ENCODE peak calls at places on chromosomes 7 and 10, in five cellular contexts. R is K562, Q is GM12891, B is H1, T is HepG2. D is an unnamed sample.

GRCh38 chr10:75034131-75034512 is 77.3 kb upstream of the SAMD8 start:
- DNase-seq in R (no peak), Q (no peak), B (no peak), T (no peak), D (no peak)

GRCh38 chr7:131012477-131013031 is 278.5 kb upstream of the KLF14 start:
- DNase-seq in R (peak), Q (no peak), B (no peak), T (no peak), D (no peak)

GRCh38 chr10:72875250-72876055 is 18.1 kb upstream of the OIT3 start:
- DNase-seq in R (no peak), Q (no peak), B (no peak), T (peak), D (no peak)

GRCh38 chr10:43971981-43972380 is 323.3 kb upstream of the ZNF32 start:
- DNase-seq in R (no peak), Q (no peak), B (no peak), T (no peak), D (no peak)

GRCh38 chr7:155860840-155861479 is 48.7 kb upstream of the SHH start:
- DNase-seq in R (no peak), Q (no peak), B (no peak), T (no peak), D (no peak)

GRCh38 chr10:77873558-77874380 is 52.8 kb downstream of the DLG5 start:
- DNase-seq in R (no peak), Q (peak), B (no peak), T (peak), D (peak)

GRCh38 chr10:127935115-127935561 is 28.2 kb downstream of the PTPRE start:
- DNase-seq in R (no peak), Q (no peak), B (no peak), T (no peak), D (no peak)

GRCh38 chr7:141702892-141703291 is 926 bp upstream of the DENND11 start:
- DNase-seq in R (no peak), Q (no peak), B (no peak), T (no peak), D (no peak)

GRCh38 chr7:118590107-118590506 is 365.6 kb downstream of the ANKRD7 start:
- DNase-seq in R (no peak), Q (no peak), B (no peak), T (no peak), D (no peak)

GRCh38 chr10:28845009-28845682 is 167.8 kb downstream of the BAMBI start:
- DNase-seq in R (no peak), Q (no peak), B (no peak), T (no peak), D (no peak)

GRCh38 chr7:67857698-67858097 is 861.1 kb downstream of the TYW1 start:
- DNase-seq in R (no peak), Q (no peak), B (no peak), T (no peak), D (no peak)

GRCh38 chr10:15262036-15262713 is 93.7 kb upstream of the NMT2 start:
- DNase-seq in R (no peak), Q (no peak), B (no peak), T (peak), D (no peak)

GRCh38 chr10:11798862-11799735 is 24.1 kb upstream of the PROSER2 start:
- DNase-seq in R (no peak), Q (no peak), B (no peak), T (no peak), D (no peak)
- TF ChIP-seq TAF1 in R (no peak), Q (no peak), B (no peak), T (no peak), D (no peak)

GRCh38 chr10:3471927-3472704 is 299.5 kb upstream of the PITRM1 start:
- DNase-seq in R (no peak), Q (no peak), B (no peak), T (no peak), D (no peak)
- TF ChIP-seq POLR2AphosphoS5 in R (no peak), Q (no peak), B (no peak), T (no peak), D (no peak)

GRCh38 chr10:73922007-73922863 is 11.3 kb downstream of the PLAU start:
- DNase-seq in R (no peak), Q (no peak), B (no peak), T (no peak), D (no peak)
- TF ChIP-seq TAF1 in R (no peak), Q (no peak), B (no peak), T (no peak), D (no peak)

DNA sequence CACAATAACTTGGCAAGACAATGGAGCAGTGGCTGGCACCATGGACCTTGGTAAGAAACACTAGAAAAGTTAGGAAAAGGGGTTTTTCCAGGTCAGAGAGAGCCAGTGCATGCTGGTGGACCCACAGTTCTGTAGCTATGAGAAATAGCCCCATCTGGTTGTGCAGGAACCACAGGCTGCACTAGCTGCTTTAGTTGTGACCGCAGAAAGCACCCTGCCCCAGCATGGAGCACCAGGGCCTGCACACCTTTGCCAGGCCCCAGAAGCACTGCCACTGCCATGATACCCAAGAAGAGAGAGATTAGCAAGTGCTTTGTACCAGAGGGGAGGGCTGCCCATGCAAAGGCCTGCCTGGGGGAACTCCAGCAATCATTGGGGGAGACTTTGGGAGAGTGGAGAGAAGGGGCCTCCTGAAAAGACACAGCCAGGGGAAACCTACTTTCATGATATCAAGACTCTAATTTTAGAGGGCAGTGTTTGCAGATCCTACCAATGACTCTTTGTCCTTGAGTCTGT is 256.1 kb upstream of the C7orf33 start:
- DNase-seq in R (no peak), Q (no peak), B (no peak), T (no peak), D (no peak)
- TF ChIP-seq POLR2AphosphoS5 in R (no peak), Q (no peak), B (no peak), T (no peak), D (no peak)

DNA sequence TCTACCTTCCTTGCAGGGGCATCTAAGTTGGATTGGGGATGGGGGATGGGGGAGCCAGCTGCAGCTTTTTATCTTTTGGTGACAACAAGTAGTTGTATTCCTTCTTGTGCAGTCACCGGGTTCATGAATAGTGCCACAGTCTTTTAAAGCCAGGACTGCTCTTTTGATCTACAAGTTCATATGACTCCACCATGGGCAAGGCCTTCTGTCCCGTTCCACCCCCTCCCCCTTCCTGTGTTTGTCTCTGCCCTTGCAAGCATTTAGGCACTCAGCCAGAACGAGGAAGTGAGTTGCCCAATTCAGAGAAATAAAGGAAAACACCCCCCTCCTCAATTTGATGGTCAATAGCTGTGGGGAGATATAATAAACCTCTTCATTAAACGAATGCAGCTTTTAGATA is 44.8 kb upstream of the EGR2 start:
- DNase-seq in R (no peak), Q (no peak), B (no peak), T (peak), D (no peak)
- TF ChIP-seq TAF1 in R (no peak), Q (no peak), B (no peak), T (no peak), D (no peak)

GRCh38 chr7:48109848-48110663 is 21.0 kb downstream of the UPP1 start:
- DNase-seq in R (peak), Q (peak), B (peak), T (peak), D (peak)
- TF ChIP-seq POLR2AphosphoS5 in R (no peak), Q (no peak), B (no peak), T (no peak), D (no peak)

DNA sequence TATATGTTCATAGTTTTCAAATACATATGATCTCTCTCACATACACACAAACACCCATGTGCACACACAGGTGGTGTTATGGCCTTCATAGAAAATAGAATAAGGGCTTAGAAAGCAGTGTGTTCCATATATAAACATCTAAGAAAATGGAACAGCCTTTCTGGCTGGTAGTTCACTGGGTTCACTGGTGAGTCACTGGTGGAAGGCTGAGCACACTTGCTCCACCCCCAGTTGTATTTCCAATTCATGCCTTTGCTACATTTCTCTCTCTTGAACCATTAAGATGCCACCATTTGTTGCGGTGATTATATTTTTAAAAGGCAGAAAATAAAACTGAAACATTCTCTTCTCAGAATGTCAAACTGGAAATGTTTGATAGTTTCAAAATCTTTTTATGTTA is 252.1 kb downstream of the GLI3 start:
- DNase-seq in R (no peak), Q (no peak), B (no peak), T (no peak), D (no peak)
- TF ChIP-seq TAF1 in R (no peak), Q (no peak), B (no peak), T (no peak), D (no peak)